ENCODE peak calls at places on chromosomes 2 and 18, in ten cellular contexts. Q is stomach, B is neural progenitor cell, E is fibroblast of lung, Z is mammary epithelial cell, S is transverse colon, T is hepatocyte, J is left ventricle myocardium inferior, R is Peyer's patch, D is GM23248. L is an unnamed sample. For H3K4me1, the result is how much of the 10 kb centered on the place peaks cover.

GRCh38 chr2:1082456-1083205 is 132.0 kb downstream of the SNTG2 start:
- DNase-seq in Q (no peak), B (peak), E (no peak), Z (no peak), S (no peak), T (peak), J (no peak), R (no peak), D (no peak), L (no peak)

GRCh38 chr18:2654105-2654827 is 1.3 kb upstream of the SMCHD1 start:
- DNase-seq in Q (no peak), B (no peak), E (peak), Z (no peak), S (no peak), T (no peak), J (no peak), R (no peak), D (peak), L (no peak)

GRCh38 chr2:130388221-130388907 is 32.5 kb downstream of the PTPN18 start:
- DNase-seq in Q (no peak), B (no peak), E (peak), Z (no peak), S (no peak), T (no peak), J (no peak), R (no peak), D (no peak), L (no peak)

GRCh38 chr2:167140767-167141166 is 252.5 kb downstream of the XIRP2 start:
- DNase-seq in Q (no peak), B (no peak), E (peak), Z (peak), S (no peak), T (peak), J (no peak), R (no peak), D (peak), L (no peak)

GRCh38 chr2:98448441-98449145 is 3.9 kb downstream of the INPP4A start:
- DNase-seq in Q (no peak), B (no peak), E (no peak), Z (no peak), S (no peak), T (no peak), J (no peak), R (no peak), D (no peak), L (peak)

GRCh38 chr18:58128286-58129018 is 84.4 kb downstream of the NEDD4L start:
- DNase-seq in Q (peak), B (no peak), E (no peak), Z (no peak), S (peak), T (peak), J (no peak), R (no peak), D (no peak), L (no peak)

GRCh38 chr18:79938196-79938595 is 13.3 kb downstream of the SLC66A2 start:
- DNase-seq in Q (no peak), B (no peak), E (no peak), Z (no peak), S (peak), T (no peak), J (no peak), R (peak), D (no peak), L (no peak)

GRCh38 chr2:3246928-3247714 is 130.5 kb downstream of the EIPR1 start:
- DNase-seq in Q (no peak), B (no peak), E (no peak), Z (no peak), S (no peak), T (peak), J (no peak), R (no peak), D (no peak), L (peak)

GRCh38 chr2:119827866-119828507 is 68.3 kb downstream of the PTPN4 start:
- DNase-seq in Q (no peak), B (no peak), E (peak), Z (no peak), S (no peak), T (no peak), J (no peak), R (no peak), D (peak), L (no peak)

GRCh38 chr2:180607501-180608060 is 372.8 kb upstream of the UBE2E3 start:
- DNase-seq in Q (no peak), B (no peak), E (no peak), Z (no peak), S (no peak), T (peak), J (no peak), R (no peak), D (no peak), L (no peak)

GRCh38 chr2:58137221-58137620 is 90.6 kb downstream of the VRK2 start:
- DNase-seq in Q (no peak), B (no peak), E (peak), Z (peak), S (no peak), T (no peak), J (no peak), R (no peak), D (peak), L (no peak)

GRCh38 chr2:165899311-165899710 is 54.3 kb downstream of the TTC21B start:
- DNase-seq in Q (no peak), B (no peak), E (no peak), Z (no peak), S (no peak), T (no peak), J (no peak), R (no peak), D (no peak), L (no peak)

GRCh38 chr18:9571546-9571945 is 42.8 kb downstream of the PPP4R1 start:
- DNase-seq in Q (no peak), B (no peak), E (no peak), Z (no peak), S (no peak), T (no peak), J (no peak), R (no peak), D (no peak), L (no peak)

GRCh38 chr18:13103366-13103765 is 112.2 kb downstream of the CEP192 start:
- DNase-seq in Q (no peak), B (no peak), E (no peak), Z (no peak), S (no peak), T (no peak), J (no peak), R (no peak), D (peak), L (no peak)

GRCh38 chr2:120886534-120886961 is 150.9 kb downstream of the GLI2 start:
- DNase-seq in Q (no peak), B (no peak), E (no peak), Z (no peak), S (no peak), T (no peak), J (no peak), R (no peak), D (no peak), L (no peak)

GRCh38 chr18:2655153-2655953 is at the start of gene SMCHD1:
- DNase-seq in Q (peak), B (peak), E (peak), Z (peak), S (peak), T (peak), J (peak), R (peak), D (peak), L (no peak)

DNA sequence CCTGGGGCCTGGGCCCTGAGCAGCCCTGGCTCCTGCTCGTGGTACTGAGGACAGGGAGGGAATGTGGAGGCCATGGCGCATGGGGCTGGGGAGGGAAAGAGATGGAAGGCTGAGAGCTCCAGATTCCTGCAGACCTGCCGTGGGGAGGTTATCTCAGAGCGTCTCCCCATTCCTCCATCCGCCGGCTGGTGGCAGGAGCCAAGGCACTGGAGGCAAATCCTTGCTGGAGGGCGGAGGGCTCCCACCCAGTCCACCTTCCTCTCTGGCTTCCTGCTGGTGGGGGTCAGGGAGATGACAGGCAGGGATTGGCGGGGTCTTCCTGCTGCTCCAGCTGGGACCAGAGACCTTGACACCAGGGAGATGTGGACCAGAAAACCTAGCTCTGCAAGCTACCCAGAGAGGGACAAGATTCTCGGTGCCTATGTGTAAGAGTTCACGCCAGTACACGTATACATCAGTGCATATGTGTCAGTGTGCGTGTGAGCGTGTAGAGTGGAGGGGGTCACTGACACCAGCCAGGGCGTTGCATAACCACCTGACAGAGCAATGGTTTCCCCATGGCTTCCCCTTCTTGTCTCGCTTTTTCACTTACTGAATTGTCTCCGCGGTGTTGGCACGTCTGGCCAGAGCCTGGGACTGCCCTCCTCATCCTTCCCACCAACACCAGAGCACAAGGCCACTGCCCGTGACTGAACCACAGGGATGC is 15.7 kb upstream of the SEMA4C start:
- DNase-seq in Q (no peak), B (no peak), E (no peak), Z (no peak), S (no peak), T (no peak), J (no peak), R (no peak), D (no peak), L (no peak)
- H3K4me1 ChIP-seq in Q (under half), B (under half), E (under half), Z (under half), S (under half), T (under half), J (half or more), R (under half), D (under half), L (half or more)

GRCh38 chr18:23573020-23573419 is 13.3 kb downstream of the NPC1 start:
- DNase-seq in Q (no peak), B (no peak), E (no peak), Z (no peak), S (no peak), T (no peak), J (no peak), R (no peak), D (no peak), L (no peak)
- H3K4me1 ChIP-seq in Q (under half), B (under half), E (under half), Z (under half), S (under half), T (under half), J (under half), R (under half), D (under half), L (under half)

DNA sequence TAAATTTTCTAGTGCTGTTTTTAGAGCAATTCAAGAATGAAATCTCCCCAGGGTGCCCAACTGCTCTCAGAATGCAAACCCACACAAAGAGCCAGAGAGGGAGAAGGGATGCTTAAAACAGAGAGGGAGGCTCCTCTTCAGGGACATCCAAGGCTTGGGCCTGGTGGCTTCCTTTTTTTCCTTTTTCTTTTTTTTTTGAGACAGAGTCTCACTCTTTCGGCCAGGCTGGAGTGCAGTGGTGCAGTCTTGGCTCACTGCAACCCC is 32.8 kb upstream of the ATL2 start:
- DNase-seq in Q (no peak), B (no peak), E (no peak), Z (no peak), S (no peak), T (no peak), J (no peak), R (no peak), D (no peak), L (no peak)
- H3K4me1 ChIP-seq in Q (under half), B (under half), E (under half), Z (under half), S (under half), T (under half), J (under half), R (under half), D (under half), L (under half)

DNA sequence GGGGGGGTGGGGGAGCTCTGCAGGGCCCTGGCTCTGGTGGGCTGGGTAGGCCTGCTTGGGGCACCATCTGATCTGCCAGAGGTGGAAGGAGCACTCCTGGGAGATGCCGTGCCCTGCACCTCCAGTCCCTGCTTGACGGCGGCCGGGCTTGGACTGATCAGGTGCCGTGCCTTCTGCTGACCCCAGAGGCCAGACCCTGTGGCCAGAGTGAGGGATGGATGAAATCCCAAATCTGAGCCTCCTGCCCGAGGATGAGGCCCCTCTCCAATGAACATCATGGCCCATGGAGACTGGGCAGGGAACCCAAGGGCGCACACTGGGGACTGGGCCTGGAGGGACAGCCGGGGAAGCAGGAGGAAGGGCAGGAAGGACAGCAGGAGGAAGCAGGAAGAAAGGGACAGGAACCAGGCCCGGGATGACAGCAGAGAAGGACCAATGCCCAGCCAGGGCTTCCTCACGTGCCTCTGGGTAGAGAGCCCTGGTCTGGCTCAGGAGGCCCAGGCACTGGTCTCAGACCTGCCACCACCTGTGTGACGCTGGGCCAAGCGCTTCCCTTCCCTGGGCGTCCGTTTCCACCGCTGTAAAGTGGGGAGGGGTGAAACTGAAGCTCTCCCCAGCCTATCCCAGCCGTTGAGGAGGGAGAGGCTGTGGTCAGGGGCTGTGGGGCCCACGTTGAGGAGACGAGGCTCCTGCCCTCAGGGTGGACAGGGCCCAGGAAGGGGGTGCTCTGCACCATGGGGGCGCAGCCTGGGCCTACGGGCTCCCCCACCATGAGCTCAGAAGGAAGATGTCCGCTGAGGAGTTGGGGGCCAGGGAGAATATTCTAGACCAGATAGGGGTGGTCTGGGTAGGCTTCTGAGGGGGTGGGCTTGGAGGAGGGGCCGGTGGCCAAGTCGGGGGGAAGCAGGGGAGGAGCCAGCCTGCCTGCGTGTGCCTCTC is 1.0 kb upstream of the GPR35 start:
- DNase-seq in Q (no peak), B (no peak), E (no peak), Z (no peak), S (no peak), T (no peak), J (peak), R (peak), D (no peak), L (no peak)
- H3K4me1 ChIP-seq in Q (under half), B (under half), E (under half), Z (under half), S (under half), T (under half), J (under half), R (under half), D (under half), L (under half)